ENCODE peak calls at places on chromosomes 5 and 9, in nine cellular contexts. R is ELR, M is choroid plexus epithelial cell, W is astrocyte of the spinal cord, X is HT1080, F is right cardiac atrium, O is mucosa of descending colon, N is left cardiac atrium, D is GM20000. Z is an unnamed sample.
A peak's percentile ranks its signal among the peaks of the same experiment; 100 is the strongest.

GRCh38 chr5:82584631-82585030 is 306.5 kb upstream of the RPS23 start:
- DNase-seq in R (no peak), M (no peak), W (no peak), X (no peak), F (peak; percentile 33), O (no peak), N (no peak), D (no peak), Z (no peak)

GRCh38 chr5:14700478-14701436 is 36.2 kb downstream of the OTULIN start:
- DNase-seq in R (no peak), M (peak; percentile 36), W (no peak), X (no peak), F (peak; percentile 50), O (no peak), N (no peak), D (no peak), Z (no peak)

GRCh38 chr5:92371171-92371888 is 988.2 kb upstream of the ARRDC3 start:
- DNase-seq in R (peak; percentile 2), M (no peak), W (no peak), X (no peak), F (no peak), O (no peak), N (no peak), D (no peak), Z (no peak)

GRCh38 chr5:173745123-173745522 is 128.7 kb upstream of the BOD1 start:
- DNase-seq in R (no peak), M (no peak), W (no peak), X (no peak), F (no peak), O (peak; percentile 46), N (no peak), D (no peak), Z (no peak)

GRCh38 chr5:94731471-94731870 is 113.0 kb downstream of the SLF1 start:
- DNase-seq in R (no peak), M (no peak), W (no peak), X (no peak), F (no peak), O (no peak), N (no peak), D (no peak), Z (no peak)

GRCh38 chr5:150960791-150961396 is 56.1 kb upstream of the ZNF300 start:
- DNase-seq in R (peak; percentile 32), M (peak; percentile 1), W (no peak), X (no peak), F (no peak), O (no peak), N (no peak), D (no peak), Z (peak; percentile 11)

GRCh38 chr5:134420326-134420725 is 8.6 kb upstream of the CDKN2AIPNL start:
- DNase-seq in R (peak; percentile 71), M (peak; percentile 70), W (peak; percentile 58), X (peak; percentile 29), F (no peak), O (no peak), N (no peak), D (no peak), Z (peak; percentile 61)

GRCh38 chr9:116860509-116861120 is 173.5 kb downstream of the TRIM32 start:
- DNase-seq in R (peak; percentile 59), M (peak; percentile 82), W (peak; percentile 39), X (peak; percentile 49), F (peak; percentile 72), O (peak; percentile 42), N (peak; percentile 73), D (peak; percentile 65), Z (peak; percentile 74)

GRCh38 chr5:154708207-154708606 is 47.0 kb upstream of the LARP1 start:
- DNase-seq in R (no peak), M (no peak), W (no peak), X (no peak), F (no peak), O (no peak), N (no peak), D (no peak), Z (no peak)

GRCh38 chr9:126934441-126934840 is 19.9 kb downstream of the RALGPS1 start:
- DNase-seq in R (no peak), M (no peak), W (no peak), X (no peak), F (no peak), O (no peak), N (no peak), D (no peak), Z (no peak)

GRCh38 chr5:139851558-139851957 is 56.0 kb downstream of the PSD2 start:
- DNase-seq in R (no peak), M (no peak), W (no peak), X (no peak), F (no peak), O (no peak), N (no peak), D (no peak), Z (no peak)

GRCh38 chr5:53249529-53249928 is 140.0 kb upstream of the MOCS2 start:
- DNase-seq in R (peak; percentile 95), M (peak; percentile 98), W (peak; percentile 95), X (peak; percentile 91), F (no peak), O (no peak), N (no peak), D (no peak), Z (peak; percentile 96)

GRCh38 chr9:85182381-85182780 is 512.9 kb downstream of the NTRK2 start:
- DNase-seq in R (no peak), M (no peak), W (no peak), X (peak; percentile 39), F (no peak), O (no peak), N (no peak), D (no peak), Z (no peak)

GRCh38 chr5:65927497-65928340 is 1.3 kb downstream of the ERBIN start:
- DNase-seq in R (peak; percentile 80), M (peak; percentile 81), W (peak; percentile 73), X (peak; percentile 65), F (no peak), O (no peak), N (no peak), D (peak; percentile 71), Z (peak; percentile 73)

GRCh38 chr9:87193151-87193550 is 245.8 kb upstream of the GAS1 start:
- DNase-seq in R (no peak), M (no peak), W (no peak), X (no peak), F (no peak), O (no peak), N (no peak), D (no peak), Z (no peak)

GRCh38 chr5:56152437-56152836 is 80.7 kb downstream of the ANKRD55 start:
- DNase-seq in R (no peak), M (no peak), W (no peak), X (no peak), F (no peak), O (no peak), N (no peak), D (peak; percentile 14), Z (no peak)

GRCh38 chr5:177094224-177095087 is 7.7 kb downstream of the FGFR4 start:
- DNase-seq in R (no peak), M (peak; percentile 90), W (peak; percentile 7), X (no peak), F (peak; percentile 96), O (peak; percentile 75), N (peak; percentile 81), D (peak; percentile 36), Z (peak; percentile 94)

GRCh38 chr9:73565833-73566465 is 414.3 kb downstream of the ANXA1 start:
- DNase-seq in R (peak; percentile 12), M (peak; percentile 91), W (peak; percentile 64), X (peak; percentile 62), F (peak; percentile 36), O (no peak), N (no peak), D (peak; percentile 2), Z (peak; percentile 0)

GRCh38 chr5:40401965-40402364 is 277.8 kb upstream of the PTGER4 start:
- DNase-seq in R (peak; percentile 93), M (peak; percentile 51), W (no peak), X (peak; percentile 57), F (no peak), O (no peak), N (no peak), D (no peak), Z (peak; percentile 64)

GRCh38 chr9:131395027-131395744 is 1.3 kb downstream of the PRRC2B start:
- DNase-seq in R (peak; percentile 43), M (peak; percentile 31), W (peak; percentile 36), X (peak; percentile 15), F (no peak), O (peak; percentile 67), N (peak; percentile 18), D (peak; percentile 79), Z (peak; percentile 34)

GRCh38 chr5:180323929-180324632 is 29.1 kb downstream of the GFPT2 start:
- DNase-seq in R (no peak), M (peak; percentile 93), W (peak; percentile 81), X (no peak), F (no peak), O (no peak), N (no peak), D (no peak), Z (peak; percentile 58)

GRCh38 chr5:60700347-60700815 is 415 bp upstream of the DEPDC1B start:
- DNase-seq in R (peak; percentile 42), M (peak; percentile 9), W (peak; percentile 16), X (no peak), F (no peak), O (no peak), N (no peak), D (peak; percentile 12), Z (peak; percentile 36)

GRCh38 chr5:60368100-60368499 is 331.9 kb downstream of the DEPDC1B start:
- DNase-seq in R (no peak), M (no peak), W (no peak), X (no peak), F (no peak), O (no peak), N (no peak), D (no peak), Z (no peak)

GRCh38 chr5:73515232-73515631 is 17.0 kb downstream of the BTF3 start:
- DNase-seq in R (no peak), M (no peak), W (no peak), X (no peak), F (no peak), O (no peak), N (no peak), D (no peak), Z (no peak)

GRCh38 chr9:96484521-96484931 is 34.6 kb downstream of the HABP4 start:
- DNase-seq in R (no peak), M (no peak), W (no peak), X (no peak), F (no peak), O (no peak), N (no peak), D (peak; percentile 73), Z (no peak)

GRCh38 chr5:91382530-91383026 is 539 bp downstream of the ARRDC3 start:
- DNase-seq in R (peak; percentile 66), M (peak; percentile 55), W (peak; percentile 66), X (peak; percentile 45), F (no peak), O (peak; percentile 32), N (no peak), D (no peak), Z (no peak)

GRCh38 chr5:4252322-4252721 is 656.7 kb downstream of the IRX1 start:
- DNase-seq in R (no peak), M (no peak), W (no peak), X (no peak), F (no peak), O (no peak), N (no peak), D (no peak), Z (no peak)

GRCh38 chr9:120136685-120137084 is 443.3 kb downstream of the CDK5RAP2 start:
- DNase-seq in R (no peak), M (no peak), W (no peak), X (peak; percentile 39), F (no peak), O (no peak), N (no peak), D (no peak), Z (no peak)

GRCh38 chr9:101146508-101146907 is 118.0 kb downstream of the PLPPR1 start:
- DNase-seq in R (no peak), M (no peak), W (no peak), X (no peak), F (no peak), O (no peak), N (no peak), D (no peak), Z (no peak)

GRCh38 chr9:23849379-23849778 is 23.3 kb upstream of the ELAVL2 start:
- DNase-seq in R (no peak), M (no peak), W (no peak), X (no peak), F (no peak), O (no peak), N (no peak), D (no peak), Z (no peak)

Z was measured in cardiac fibroblast.